ENCODE peak calls at places on chromosomes 11 and 22, in eight cellular contexts. D is endodermal cell, O is aorta, Y is WERI-Rb-1, B is HAP-1, K is neuronal stem cell, E is uterus, W is IMR-90. V is an unnamed sample. For H3K9me3, the result is how much of the 10 kb centered on the place peaks cover.

GRCh38 chr22:30810105-30810504 is 115.4 kb downstream of the OSBP2 start:
- DNase-seq in B (no peak), Y (no peak), E (no peak), D (no peak), O (no peak), W (no peak), K (no peak), V (no peak)

GRCh38 chr11:86214710-86215109 is 29.8 kb upstream of the EED start:
- DNase-seq in Y (no peak), K (no peak), D (no peak), B (no peak), E (no peak), O (no peak), W (no peak), V (no peak)

GRCh38 chr11:64013141-64013896 is 22.4 kb upstream of the FLRT1 start:
- DNase-seq in O (no peak), K (no peak), E (no peak), B (no peak), Y (no peak), W (no peak), D (no peak), V (no peak)

GRCh38 chr11:117431436-117431835 is 103.8 kb downstream of the CEP164 start:
- DNase-seq in B (no peak), W (no peak), D (no peak), K (no peak), Y (no peak), E (no peak), O (peak), V (no peak)

GRCh38 chr11:8584096-8584495 is 9.9 kb downstream of the STK33 start:
- DNase-seq in B (no peak), W (peak), O (no peak), K (no peak), D (no peak), Y (no peak), E (no peak), V (no peak)

GRCh38 chr11:78325274-78325781 is 92.3 kb downstream of the GAB2 start:
- DNase-seq in B (no peak), Y (no peak), W (no peak), E (no peak), D (no peak), O (no peak), K (no peak), V (no peak)

GRCh38 chr11:2129323-2129698 is 9.9 kb downstream of the IGF2 start:
- DNase-seq in O (peak), K (no peak), Y (no peak), E (no peak), W (no peak), D (no peak), B (no peak), V (no peak)

GRCh38 chr11:120914021-120914420 is 109.9 kb upstream of the TBCEL start:
- DNase-seq in K (no peak), W (no peak), E (no peak), O (no peak), D (no peak), Y (no peak), B (no peak), V (no peak)

GRCh38 chr22:44441401-44442185 is 56.4 kb downstream of the RTL6 start:
- DNase-seq in B (no peak), Y (no peak), E (no peak), W (no peak), D (peak), K (no peak), O (no peak), V (no peak)

GRCh38 chr11:460331-461199 is 10.5 kb downstream of the PTDSS2 start:
- DNase-seq in W (no peak), D (no peak), O (peak), B (no peak), Y (no peak), K (no peak), E (no peak), V (peak)

GRCh38 chr11:122727101-122727929 is 71.8 kb downstream of the UBASH3B start:
- DNase-seq in K (peak), W (no peak), E (no peak), B (no peak), D (no peak), O (no peak), Y (no peak), V (no peak)

GRCh38 chr22:49847751-49848689 is 5.6 kb upstream of the ZBED4 start:
- DNase-seq in K (no peak), O (peak), W (no peak), Y (no peak), E (no peak), D (peak), B (no peak), V (no peak)

GRCh38 chr11:69580529-69580928 is 60.4 kb upstream of the CCND1 start:
- DNase-seq in W (no peak), B (no peak), O (no peak), E (no peak), D (no peak), Y (no peak), K (no peak), V (no peak)

GRCh38 chr11:11618973-11619435 is 2.8 kb downstream of the GALNT18 start:
- DNase-seq in K (no peak), O (no peak), W (no peak), D (peak), B (no peak), Y (peak), E (no peak), V (peak)

GRCh38 chr22:31155425-31155824 is 4.6 kb upstream of the RNF185 start:
- DNase-seq in O (no peak), D (no peak), B (no peak), K (no peak), Y (no peak), E (no peak), W (peak), V (no peak)

GRCh38 chr11:126007263-126007662 is 55.4 kb downstream of the CDON start:
- DNase-seq in E (peak), W (peak), O (no peak), D (no peak), B (no peak), K (no peak), Y (no peak), V (no peak)

GRCh38 chr11:17810736-17811135 is 76.2 kb downstream of the KCNC1 start:
- DNase-seq in W (peak), K (no peak), E (peak), Y (no peak), O (no peak), B (no peak), D (no peak), V (no peak)

DNA sequence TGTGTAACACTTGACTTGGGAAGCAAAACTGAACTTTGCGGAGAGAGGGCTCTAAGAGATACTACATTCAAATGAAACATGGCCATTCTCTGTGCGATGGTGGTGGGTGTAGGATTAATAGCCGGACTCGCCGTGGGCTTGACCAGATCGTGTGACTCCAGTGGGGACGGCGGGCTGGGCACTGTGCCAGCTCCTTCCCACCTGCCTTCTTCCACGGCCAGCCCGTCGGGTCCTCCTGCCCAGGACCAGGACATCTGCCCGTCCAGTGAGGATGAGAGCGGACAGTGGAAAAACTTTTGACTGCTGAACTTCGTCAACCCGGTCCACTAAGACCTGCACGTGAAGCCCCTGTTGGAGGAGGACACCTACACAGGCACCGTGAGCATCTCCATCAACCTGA is 137.4 kb downstream of the OR4C45 start:
- DNase-seq in D (no peak), O (no peak), K (no peak), B (no peak), W (no peak), Y (no peak), E (no peak), V (no peak)
- H3K9me3 ChIP-seq in D (half or more), O (under half), K (under half), B (under half), W (under half), Y (under half), E (under half), V (under half)

DNA sequence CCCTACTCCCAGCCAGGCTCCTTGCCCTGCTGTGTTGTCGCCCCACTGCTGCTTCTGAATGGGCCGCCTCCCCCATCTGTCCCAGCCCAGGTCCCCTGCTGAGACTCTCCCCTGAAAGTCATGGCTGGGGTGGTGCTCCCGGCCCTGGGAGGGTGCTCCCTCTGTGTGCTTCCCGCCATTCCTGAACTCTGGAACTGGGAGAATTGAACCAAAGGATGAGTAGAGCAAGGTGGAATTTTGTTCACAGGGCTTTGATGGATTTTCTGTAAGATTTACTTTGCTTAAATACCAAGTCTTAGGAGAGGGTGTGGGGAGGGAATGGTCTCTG is 402 bp downstream of the APOBEC3G start:
- DNase-seq in K (no peak), Y (no peak), D (no peak), E (no peak), W (no peak), B (no peak), O (no peak), V (no peak)
- H3K4me3 ChIP-seq in K (no peak), Y (no peak), D (peak), E (peak), W (peak), B (no peak), O (no peak), V (no peak)

GRCh38 chr11:134687548-134687947 is 275.5 kb upstream of the B3GAT1 start:
- DNase-seq in W (no peak), E (no peak), B (no peak), Y (no peak), O (no peak), K (no peak), D (no peak), V (no peak)

GRCh38 chr11:134686418-134686817 is 274.4 kb upstream of the B3GAT1 start:
- DNase-seq in K (peak), B (no peak), O (no peak), Y (no peak), E (no peak), D (peak), W (no peak), V (no peak)

GRCh38 chr11:134684576-134684975 is 272.5 kb upstream of the B3GAT1 start:
- DNase-seq in E (no peak), D (no peak), Y (no peak), W (no peak), B (no peak), K (no peak), O (no peak), V (no peak)

GRCh38 chr11:134683860-134684259 is 271.8 kb upstream of the B3GAT1 start:
- DNase-seq in D (no peak), B (no peak), E (no peak), Y (no peak), O (no peak), K (no peak), W (no peak), V (no peak)

DNA sequence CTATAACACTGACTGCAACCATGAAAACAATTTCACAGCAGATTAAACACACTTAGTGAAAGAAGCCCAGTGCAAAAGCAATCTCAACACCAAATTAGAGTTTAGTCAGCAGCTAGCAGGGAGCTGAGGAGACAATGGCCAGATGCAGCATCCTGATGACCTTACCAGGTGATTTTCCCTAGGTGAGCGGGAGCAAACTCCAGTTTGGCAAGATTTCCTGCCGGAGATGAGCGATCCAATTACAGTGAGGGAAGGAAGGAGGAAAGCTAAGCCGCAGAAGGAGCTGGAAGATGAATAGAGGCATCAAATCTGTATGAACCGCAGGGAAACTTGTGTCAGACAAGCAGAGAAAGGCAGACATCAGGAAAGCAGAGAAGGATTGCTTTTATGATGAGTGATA is 273.9 kb upstream of the B3GAT1 start:
- DNase-seq in E (no peak), B (no peak), Y (no peak), D (no peak), K (no peak), W (no peak), O (no peak), V (no peak)
- H3K9me3 ChIP-seq in E (under half), B (under half), Y (under half), D (under half), K (under half), W (under half), O (under half), V (under half)

GRCh38 chr11:128039140-128040021 is 548.0 kb downstream of the ETS1 start:
- DNase-seq in D (no peak), B (no peak), O (no peak), K (no peak), W (peak), Y (no peak), E (no peak), V (no peak)
- H3K4me3 ChIP-seq in D (no peak), B (no peak), O (no peak), K (no peak), W (no peak), Y (no peak), E (no peak), V (no peak)